ENCODE peak calls at places on chromosomes 2 and 18, in eight cellular contexts. One of them, this sample, is unnamed.
A peak's percentile ranks its signal among the peaks of the same experiment; 100 is the strongest.

GRCh38 chr2:86521922-86522321 is 41.3 kb downstream of the CHMP3 start:
- DNase-seq in coronary artery: no peak
- DNase-seq in adrenal gland: no peak
- DNase-seq in endothelial cell: no peak
- DNase-seq in thyroid gland: no peak
- DNase-seq in GM12865: no peak
- DNase-seq in tibial artery: no peak
- DNase-seq in A549: no peak
- DNase-seq in this sample: no peak

GRCh38 chr2:100856732-100857131 is 36.8 kb downstream of the NPAS2 start:
- DNase-seq in coronary artery: no peak
- DNase-seq in adrenal gland: no peak
- DNase-seq in endothelial cell: no peak
- DNase-seq in thyroid gland: no peak
- DNase-seq in GM12865: no peak
- DNase-seq in tibial artery: no peak
- DNase-seq in A549: no peak
- DNase-seq in this sample: no peak

GRCh38 chr2:201797175-201797840 is 9.0 kb upstream of the CDK15 start:
- DNase-seq in coronary artery: no peak
- DNase-seq in adrenal gland: no peak
- DNase-seq in endothelial cell: no peak
- DNase-seq in thyroid gland: no peak
- DNase-seq in GM12865: no peak
- DNase-seq in tibial artery: no peak
- DNase-seq in A549: no peak
- DNase-seq in this sample: no peak

GRCh38 chr2:110125292-110125691 is 9.7 kb upstream of the MALL start:
- DNase-seq in coronary artery: no peak
- DNase-seq in adrenal gland: no peak
- DNase-seq in endothelial cell: no peak
- DNase-seq in thyroid gland: no peak
- DNase-seq in GM12865: no peak
- DNase-seq in tibial artery: no peak
- DNase-seq in A549: no peak
- DNase-seq in this sample: no peak

GRCh38 chr18:54149078-54149697 is 75.3 kb downstream of the MBD2 start:
- DNase-seq in coronary artery: no peak
- DNase-seq in adrenal gland: peak; percentile 71
- DNase-seq in endothelial cell: no peak
- DNase-seq in thyroid gland: peak; percentile 24
- DNase-seq in GM12865: peak; percentile 85
- DNase-seq in tibial artery: peak; percentile 32
- DNase-seq in A549: peak; percentile 46
- DNase-seq in this sample: no peak

GRCh38 chr18:58105908-58106673 is 62.1 kb downstream of the NEDD4L start:
- DNase-seq in coronary artery: no peak
- DNase-seq in adrenal gland: no peak
- DNase-seq in endothelial cell: no peak
- DNase-seq in thyroid gland: no peak
- DNase-seq in GM12865: no peak
- DNase-seq in tibial artery: no peak
- DNase-seq in A549: no peak
- DNase-seq in this sample: no peak

GRCh38 chr2:102620367-102620766 is 1.0 kb downstream of the SLC9A2 start:
- DNase-seq in coronary artery: no peak
- DNase-seq in adrenal gland: no peak
- DNase-seq in endothelial cell: no peak
- DNase-seq in thyroid gland: peak; percentile 6
- DNase-seq in GM12865: peak; percentile 24
- DNase-seq in tibial artery: no peak
- DNase-seq in A549: no peak
- DNase-seq in this sample: no peak

GRCh38 chr18:12394428-12394827 is 13.3 kb upstream of the PRELID3A start:
- DNase-seq in coronary artery: no peak
- DNase-seq in adrenal gland: no peak
- DNase-seq in endothelial cell: peak; percentile 22
- DNase-seq in thyroid gland: no peak
- DNase-seq in GM12865: no peak
- DNase-seq in tibial artery: no peak
- DNase-seq in A549: no peak
- DNase-seq in this sample: no peak

GRCh38 chr18:2823966-2824365 is 22.8 kb upstream of the EMILIN2 start:
- DNase-seq in coronary artery: no peak
- DNase-seq in adrenal gland: no peak
- DNase-seq in endothelial cell: no peak
- DNase-seq in thyroid gland: no peak
- DNase-seq in GM12865: no peak
- DNase-seq in tibial artery: no peak
- DNase-seq in A549: no peak
- DNase-seq in this sample: no peak

DNA sequence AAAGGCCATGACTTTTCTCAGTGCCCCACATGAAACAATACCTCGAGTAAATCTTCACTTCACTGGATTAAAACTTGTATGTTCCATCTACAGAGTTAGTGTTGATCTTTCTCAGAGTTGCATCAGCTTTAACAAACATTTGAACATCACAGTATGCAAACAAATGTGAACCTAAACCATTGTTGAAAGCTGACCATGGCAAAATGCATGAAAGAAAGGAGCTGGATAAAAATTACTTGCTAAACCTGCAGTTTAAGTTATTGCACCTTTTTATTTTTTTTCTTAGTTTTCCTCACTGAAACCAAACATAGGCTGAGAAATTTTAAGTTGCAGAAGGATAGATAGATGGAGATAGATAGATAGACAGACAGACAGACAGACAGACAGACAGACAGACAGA is 107.2 kb upstream of the UGP2 start:
- DNase-seq in coronary artery: no peak
- DNase-seq in adrenal gland: no peak
- DNase-seq in endothelial cell: no peak
- DNase-seq in thyroid gland: no peak
- DNase-seq in GM12865: no peak
- DNase-seq in tibial artery: no peak
- DNase-seq in A549: no peak
- DNase-seq in this sample: no peak
- TF ChIP-seq CTCF in coronary artery: no peak
- TF ChIP-seq CTCF in adrenal gland: no peak
- TF ChIP-seq CTCF in endothelial cell: no peak
- TF ChIP-seq CTCF in thyroid gland: no peak
- TF ChIP-seq CTCF in GM12865: no peak
- TF ChIP-seq CTCF in tibial artery: no peak
- TF ChIP-seq CTCF in A549: no peak
- TF ChIP-seq CTCF in this sample: no peak

GRCh38 chr2:112625474-112626114 is 20.1 kb upstream of the SLC20A1 start:
- DNase-seq in coronary artery: no peak
- DNase-seq in adrenal gland: no peak
- DNase-seq in endothelial cell: no peak
- DNase-seq in thyroid gland: no peak
- DNase-seq in GM12865: no peak
- DNase-seq in tibial artery: no peak
- DNase-seq in A549: no peak
- DNase-seq in this sample: no peak

GRCh38 chr2:112629224-112629623 is 16.5 kb upstream of the SLC20A1 start:
- DNase-seq in coronary artery: no peak
- DNase-seq in adrenal gland: no peak
- DNase-seq in endothelial cell: no peak
- DNase-seq in thyroid gland: no peak
- DNase-seq in GM12865: no peak
- DNase-seq in tibial artery: no peak
- DNase-seq in A549: no peak
- DNase-seq in this sample: no peak

GRCh38 chr2:112629823-112630222 is 15.9 kb upstream of the SLC20A1 start:
- DNase-seq in coronary artery: no peak
- DNase-seq in adrenal gland: no peak
- DNase-seq in endothelial cell: no peak
- DNase-seq in thyroid gland: no peak
- DNase-seq in GM12865: no peak
- DNase-seq in tibial artery: no peak
- DNase-seq in A549: no peak
- DNase-seq in this sample: no peak

GRCh38 chr2:112626604-112627059 is 19.1 kb upstream of the SLC20A1 start:
- DNase-seq in coronary artery: peak; percentile 78
- DNase-seq in adrenal gland: peak; percentile 61
- DNase-seq in endothelial cell: peak; percentile 65
- DNase-seq in thyroid gland: peak; percentile 53
- DNase-seq in GM12865: peak; percentile 65
- DNase-seq in tibial artery: peak; percentile 41
- DNase-seq in A549: peak; percentile 64
- DNase-seq in this sample: peak; percentile 50

DNA sequence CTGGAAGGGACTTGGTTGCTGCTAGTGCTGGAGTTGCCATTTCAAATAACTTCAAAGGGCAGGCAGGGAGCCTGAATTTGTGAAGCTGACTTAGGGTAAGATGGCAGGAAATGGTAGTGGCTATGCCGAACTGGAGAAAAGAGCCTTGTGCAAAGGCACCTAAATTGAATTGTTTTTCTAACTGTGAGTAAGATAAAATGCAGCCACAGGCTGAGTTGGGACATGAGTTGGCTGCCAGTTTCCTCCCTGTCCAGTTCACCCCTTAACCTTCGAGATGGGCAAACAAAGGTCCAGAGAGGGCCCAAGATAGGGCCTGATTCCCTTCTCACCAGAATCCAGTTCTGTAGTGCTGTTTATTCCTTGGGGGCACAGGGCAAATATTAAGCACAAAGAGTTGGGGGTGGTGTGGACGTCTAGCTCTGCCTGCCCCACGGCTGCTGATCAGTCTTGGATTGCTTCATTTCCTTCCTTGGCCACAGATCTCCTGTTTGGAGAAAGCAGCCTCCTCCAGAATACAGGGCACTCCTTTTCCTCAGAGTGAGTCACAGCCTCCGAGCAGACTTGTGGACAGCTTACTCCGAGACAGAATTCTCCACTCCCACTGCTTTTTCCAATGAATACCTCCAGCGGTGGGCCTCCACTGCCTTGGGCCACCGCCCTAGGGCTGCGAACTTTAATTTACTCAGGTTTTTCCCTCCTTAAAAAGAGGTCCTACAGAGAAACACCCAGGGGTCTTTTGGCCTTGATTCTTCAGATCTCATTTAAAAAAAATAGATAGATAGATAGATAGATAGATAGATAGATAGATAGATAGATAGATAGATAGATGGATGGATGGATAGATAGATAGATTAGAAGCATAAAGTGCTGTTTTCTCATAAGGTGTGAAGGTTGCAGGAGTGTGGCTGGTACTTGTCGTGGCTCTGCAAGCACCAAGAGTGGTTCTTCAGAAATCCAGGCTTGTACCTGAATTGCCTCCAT is 18.4 kb upstream of the SLC20A1 start:
- DNase-seq in coronary artery: peak; percentile 81
- DNase-seq in adrenal gland: peak; percentile 53
- DNase-seq in endothelial cell: peak; percentile 27
- DNase-seq in thyroid gland: no peak
- DNase-seq in GM12865: no peak
- DNase-seq in tibial artery: peak; percentile 86
- DNase-seq in A549: peak; percentile 52
- DNase-seq in this sample: peak; percentile 35
- TF ChIP-seq CTCF in coronary artery: no peak
- TF ChIP-seq CTCF in adrenal gland: no peak
- TF ChIP-seq CTCF in endothelial cell: no peak
- TF ChIP-seq CTCF in thyroid gland: no peak
- TF ChIP-seq CTCF in GM12865: no peak
- TF ChIP-seq CTCF in tibial artery: no peak
- TF ChIP-seq CTCF in A549: no peak
- TF ChIP-seq CTCF in this sample: no peak

GRCh38 chr2:120883607-120884405 is 148.1 kb downstream of the GLI2 start:
- DNase-seq in coronary artery: no peak
- DNase-seq in adrenal gland: no peak
- DNase-seq in endothelial cell: peak; percentile 31
- DNase-seq in thyroid gland: no peak
- DNase-seq in GM12865: no peak
- DNase-seq in tibial artery: no peak
- DNase-seq in A549: no peak
- DNase-seq in this sample: no peak
- TF ChIP-seq CTCF in coronary artery: no peak
- TF ChIP-seq CTCF in adrenal gland: no peak
- TF ChIP-seq CTCF in endothelial cell: peak; percentile 35
- TF ChIP-seq CTCF in thyroid gland: no peak
- TF ChIP-seq CTCF in GM12865: no peak
- TF ChIP-seq CTCF in tibial artery: no peak
- TF ChIP-seq CTCF in A549: no peak
- TF ChIP-seq CTCF in this sample: no peak

GRCh38 chr18:45887585-45887984 is 62.1 kb downstream of the SIGLEC15 start:
- DNase-seq in coronary artery: no peak
- DNase-seq in adrenal gland: no peak
- DNase-seq in endothelial cell: no peak
- DNase-seq in thyroid gland: no peak
- DNase-seq in GM12865: no peak
- DNase-seq in tibial artery: no peak
- DNase-seq in A549: no peak
- DNase-seq in this sample: no peak
- TF ChIP-seq CTCF in coronary artery: no peak
- TF ChIP-seq CTCF in adrenal gland: no peak
- TF ChIP-seq CTCF in endothelial cell: no peak
- TF ChIP-seq CTCF in thyroid gland: no peak
- TF ChIP-seq CTCF in GM12865: no peak
- TF ChIP-seq CTCF in tibial artery: no peak
- TF ChIP-seq CTCF in A549: no peak
- TF ChIP-seq CTCF in this sample: no peak

GRCh38 chr2:128027801-128028667 is at the start of gene SAP130:
- DNase-seq in coronary artery: peak; percentile 98
- DNase-seq in adrenal gland: peak; percentile 99
- DNase-seq in endothelial cell: peak; percentile 97
- DNase-seq in thyroid gland: peak; percentile 99
- DNase-seq in GM12865: peak; percentile 97
- DNase-seq in tibial artery: peak; percentile 99
- DNase-seq in A549: peak; percentile 84
- DNase-seq in this sample: peak; percentile 94
- TF ChIP-seq CTCF in coronary artery: no peak
- TF ChIP-seq CTCF in adrenal gland: no peak
- TF ChIP-seq CTCF in endothelial cell: no peak
- TF ChIP-seq CTCF in thyroid gland: no peak
- TF ChIP-seq CTCF in GM12865: no peak
- TF ChIP-seq CTCF in tibial artery: no peak
- TF ChIP-seq CTCF in A549: no peak
- TF ChIP-seq CTCF in this sample: no peak

This sample was measured in omental fat pad.